ENCODE peak calls at places on chromosomes 11 and 22, in seven cellular contexts. H is CD4-positive, alpha-beta memory T cell; Y is effector memory CD8-positive, alpha-beta T cell; K is NCI-H1417; G is bronchial epithelial cell; S is NCI-H1105 treated with DMSO at 0.1 percent for 48 hours; U is IMR-90. B is an unnamed sample.

GRCh38 chr11:78605296-78605695 is 30.6 kb upstream of the NARS2 start:
- DNase-seq in H (no peak), Y (no peak), K (no peak), G (no peak), S (no peak), U (peak; percentile 57), B (no peak)

GRCh38 chr11:20080032-20080685 is 80.1 kb downstream of the DBX1 start:
- DNase-seq in H (no peak), Y (no peak), K (no peak), G (no peak), S (no peak), U (no peak), B (no peak)

GRCh38 chr11:120293038-120293800 is 31.9 kb upstream of the TLCD5 start:
- DNase-seq in H (no peak), Y (no peak), K (no peak), G (peak; percentile 39), S (no peak), U (no peak), B (no peak)

GRCh38 chr11:6249822-6250555 is 9.6 kb upstream of the CCKBR start:
- DNase-seq in H (no peak), Y (no peak), K (no peak), G (peak; percentile 88), S (no peak), U (peak; percentile 85), B (peak; percentile 97)

GRCh38 chr11:4370166-4370565 is 2.0 kb upstream of the OR52B4 start:
- DNase-seq in H (no peak), Y (no peak), K (no peak), G (no peak), S (no peak), U (no peak), B (no peak)

GRCh38 chr11:129842138-129842537 is 26.5 kb downstream of the TMEM45B start:
- DNase-seq in H (peak; percentile 43), Y (no peak), K (no peak), G (no peak), S (no peak), U (no peak), B (no peak)

GRCh38 chr11:120510406-120511115 is 987 bp upstream of the GRIK4 start:
- DNase-seq in H (no peak), Y (no peak), K (no peak), G (no peak), S (no peak), U (no peak), B (no peak)

GRCh38 chr22:46958649-46959048 is 196.2 kb downstream of the TBC1D22A start:
- DNase-seq in H (no peak), Y (no peak), K (no peak), G (no peak), S (no peak), U (no peak), B (peak; percentile 15)

GRCh38 chr11:84793318-84793717 is 833.8 kb downstream of the DLG2 start:
- DNase-seq in H (no peak), Y (no peak), K (peak; percentile 7), G (no peak), S (no peak), U (no peak), B (no peak)

GRCh38 chr22:29122041-29122440 is 49.2 kb downstream of the KREMEN1 start:
- DNase-seq in H (no peak), Y (no peak), K (no peak), G (no peak), S (no peak), U (no peak), B (no peak)

GRCh38 chr22:19499236-19499879 is 19.6 kb downstream of the CDC45 start:
- DNase-seq in H (no peak), Y (no peak), K (no peak), G (no peak), S (no peak), U (no peak), B (no peak)

GRCh38 chr11:129279326-129280026 is 87.4 kb upstream of the ARHGAP32 start:
- DNase-seq in H (peak; percentile 79), Y (peak; percentile 33), K (peak; percentile 93), G (peak; percentile 21), S (peak; percentile 88), U (peak; percentile 67), B (peak; percentile 80)

GRCh38 chr11:2816941-2817421 is 68.6 kb downstream of the CDKN1C start:
- DNase-seq in H (no peak), Y (no peak), K (no peak), G (no peak), S (no peak), U (peak; percentile 81), B (no peak)

GRCh38 chr11:68303083-68303482 is 9.3 kb upstream of the LRP5 start:
- DNase-seq in H (no peak), Y (no peak), K (no peak), G (no peak), S (no peak), U (no peak), B (no peak)

GRCh38 chr11:353315-353857 is 15.9 kb upstream of the B4GALNT4 start:
- DNase-seq in H (no peak), Y (no peak), K (no peak), G (peak; percentile 32), S (no peak), U (peak; percentile 77), B (peak; percentile 53)

GRCh38 chr11:102155676-102156075 is 45.4 kb downstream of the YAP1 start:
- DNase-seq in H (no peak), Y (no peak), K (no peak), G (peak; percentile 44), S (no peak), U (peak; percentile 51), B (no peak)

GRCh38 chr11:117969160-117969991 is 16.8 kb upstream of the IL10RA start:
- DNase-seq in H (no peak), Y (no peak), K (no peak), G (no peak), S (no peak), U (no peak), B (no peak)

GRCh38 chr11:132289590-132290256 is 919.3 kb downstream of the NTM start:
- DNase-seq in H (no peak), Y (no peak), K (no peak), G (no peak), S (no peak), U (no peak), B (no peak)

GRCh38 chr11:106159846-106160245 is 82.4 kb downstream of the AASDHPPT start:
- DNase-seq in H (no peak), Y (no peak), K (no peak), G (peak; percentile 74), S (no peak), U (no peak), B (no peak)